ENCODE peak calls at places on chromosomes 13 and 19, in six cellular contexts. O, U, K, Q, F and R are unnamed samples.

GRCh38 chr13:23915308-23915707 is 18.0 kb upstream of the C1QTNF9B start:
- DNase-seq in F (no peak), Q (no peak), U (no peak), O (peak; percentile 8), K (no peak), R (no peak)

GRCh38 chr13:74986609-74987008 is 495.4 kb downstream of the TBC1D4 start:
- DNase-seq in U (no peak), K (no peak), F (no peak), Q (no peak), O (no peak), R (no peak)

GRCh38 chr13:98467263-98467985 is 109.5 kb downstream of the STK24 start:
- DNase-seq in O (no peak), K (no peak), Q (no peak), U (no peak), F (peak; percentile 58), R (no peak)

GRCh38 chr19:49427855-49428546 is 2.8 kb downstream of the GFY start:
- DNase-seq in K (no peak), Q (no peak), O (no peak), U (no peak), F (no peak), R (no peak)

GRCh38 chr13:24685314-24685713 is 5.1 kb downstream of the ATP12A start:
- DNase-seq in F (no peak), K (no peak), U (no peak), Q (no peak), O (no peak), R (no peak)

GRCh38 chr19:16452321-16452720 is 19.4 kb downstream of the EPS15L1 start:
- DNase-seq in K (no peak), Q (no peak), U (no peak), O (no peak), F (no peak), R (no peak)

GRCh38 chr19:7013678-7014077 is 7.6 kb downstream of the MBD3L2B start:
- DNase-seq in K (no peak), O (no peak), Q (no peak), U (no peak), F (no peak), R (no peak)

GRCh38 chr19:2678043-2678671 is 24.3 kb downstream of the GNG7 start:
- DNase-seq in U (no peak), O (no peak), F (no peak), K (peak; percentile 78), Q (peak; percentile 83), R (no peak)

GRCh38 chr13:30255696-30256095 is 51.7 kb downstream of the KATNAL1 start:
- DNase-seq in K (no peak), U (no peak), F (no peak), Q (no peak), O (no peak), R (no peak)

GRCh38 chr13:112637017-112637801 is 49.3 kb upstream of the TUBGCP3 start:
- DNase-seq in K (no peak), O (no peak), Q (peak; percentile 61), U (peak; percentile 37), F (no peak), R (no peak)

GRCh38 chr13:58340895-58341294 is 709.4 kb downstream of the PCDH17 start:
- DNase-seq in U (no peak), Q (no peak), K (no peak), F (no peak), O (peak; percentile 27), R (no peak)

GRCh38 chr19:34136127-34136526 is 36.2 kb upstream of the LSM14A start:
- DNase-seq in U (no peak), O (no peak), Q (no peak), F (no peak), K (no peak), R (no peak)

GRCh38 chr19:3366104-3366760 is at the start of gene NFIC:
- DNase-seq in O (no peak), Q (peak; percentile 87), U (peak; percentile 82), F (peak; percentile 94), K (peak; percentile 64), R (no peak)

GRCh38 chr13:113670541-113670940 is 3.5 kb downstream of the GRK1 start:
- DNase-seq in Q (peak; percentile 42), F (peak; percentile 36), U (peak; percentile 39), K (no peak), O (no peak), R (no peak)

GRCh38 chr13:27988520-27988919 is at the start of gene URAD:
- DNase-seq in F (no peak), Q (no peak), O (peak; percentile 17), U (no peak), K (no peak), R (no peak)

DNA sequence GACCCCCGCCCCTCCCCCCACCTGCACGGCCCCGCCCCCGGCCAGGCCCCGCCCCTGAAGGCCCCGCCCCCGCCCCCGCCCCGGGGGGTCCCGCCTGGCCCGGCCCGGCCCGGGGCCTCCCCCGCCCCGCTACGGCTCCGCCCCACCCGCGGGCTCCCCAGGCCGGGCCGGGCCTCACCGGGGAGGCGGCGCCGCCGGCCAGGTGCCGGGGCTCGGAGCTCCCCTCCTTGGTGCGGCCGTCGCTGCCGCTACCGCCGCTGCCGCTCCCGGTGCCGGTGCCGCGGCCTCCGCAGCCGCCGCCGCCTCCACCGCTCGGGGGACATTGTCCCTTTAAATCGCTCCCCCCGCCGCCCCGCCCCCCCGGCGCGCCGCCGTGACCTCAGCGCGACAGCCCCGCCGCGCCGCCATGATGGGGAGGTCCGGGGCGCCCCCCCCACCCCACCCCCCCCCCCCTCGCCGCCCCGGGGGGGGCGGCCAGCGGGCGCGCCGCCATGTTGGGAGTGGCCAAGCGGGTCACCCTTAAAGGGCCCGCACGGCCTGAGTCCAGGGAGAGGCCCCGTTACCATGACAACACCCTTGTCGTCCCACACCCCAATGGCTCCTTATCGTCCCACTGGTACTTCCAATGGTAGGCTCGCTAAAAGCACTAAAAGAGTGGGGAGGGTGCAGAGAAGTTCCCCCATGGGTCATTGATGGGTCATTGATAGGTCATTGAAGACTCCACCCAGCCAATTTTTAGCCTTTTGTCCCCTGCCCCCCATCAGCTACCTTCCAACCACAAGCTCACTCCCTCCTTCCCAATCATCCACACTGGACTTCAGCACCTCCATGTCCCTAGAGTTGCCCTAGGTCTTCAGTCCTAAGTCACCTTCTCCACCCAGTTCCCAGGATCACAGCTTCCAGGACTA is at the start of gene WIZ:
- DNase-seq in O (peak; percentile 35), U (peak; percentile 86), K (peak; percentile 95), Q (peak; percentile 94), F (peak; percentile 95), R (no peak)
- TF ChIP-seq POLR2AphosphoS5 in O (no peak), U (no peak), K (peak; percentile 64), Q (peak; percentile 71), F (peak; percentile 46), R (no peak)

DNA sequence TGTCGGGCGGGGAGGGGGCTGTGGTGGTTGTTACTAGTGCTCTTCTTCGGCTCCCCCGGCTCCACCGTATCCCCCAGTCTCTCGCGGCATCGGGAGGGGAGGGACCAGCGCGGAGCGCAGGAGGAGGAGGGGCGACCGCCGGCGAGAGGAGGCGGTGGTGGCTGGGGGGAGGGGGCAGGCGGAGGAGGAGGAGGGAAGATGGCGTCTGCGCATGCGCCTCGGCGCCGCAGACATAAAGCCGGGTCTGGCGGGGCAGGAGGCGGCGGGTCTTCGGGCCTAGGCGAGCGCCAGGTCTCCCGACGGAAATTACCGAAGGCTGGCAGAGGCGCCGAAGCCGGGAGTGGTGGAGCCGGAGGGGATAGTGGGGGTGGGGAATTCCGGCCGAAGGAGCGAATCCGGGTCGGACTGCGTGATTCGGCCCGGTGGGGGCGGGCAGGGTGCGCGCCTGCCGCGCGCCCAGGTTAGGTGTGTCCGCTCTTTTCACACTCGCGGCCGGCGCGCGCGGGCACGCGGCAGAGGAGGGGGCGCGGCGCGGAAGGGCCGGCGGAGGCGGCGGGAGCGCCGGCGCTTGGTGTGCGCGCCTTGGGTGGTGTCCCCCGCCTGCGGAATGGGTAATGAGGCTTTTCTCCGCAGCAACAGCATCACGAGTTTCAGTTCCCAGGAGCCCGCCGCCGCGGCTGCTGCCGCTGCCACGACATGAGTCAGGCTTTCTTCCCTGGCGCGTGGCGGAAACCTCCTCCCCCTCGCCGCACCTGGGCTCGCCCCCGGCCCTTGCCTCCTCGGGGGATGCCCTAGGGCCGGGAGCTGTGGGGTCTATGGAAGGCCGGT is 1.3 kb upstream of the TSC22D1 start:
- DNase-seq in U (peak; percentile 95), K (peak; percentile 75), O (peak; percentile 87), Q (peak; percentile 99), F (peak; percentile 98), R (no peak)
- TF ChIP-seq POLR2A in U (peak; percentile 9), K (no peak), O (peak; percentile 39), Q (no peak), F (peak; percentile 40), R (peak; percentile 52)

GRCh38 chr13:110387451-110388140 is 80.5 kb downstream of the COL4A2 start:
- DNase-seq in U (no peak), O (no peak), Q (no peak), K (peak; percentile 43), F (peak; percentile 91), R (no peak)

GRCh38 chr13:110391273-110391672 is 84.2 kb downstream of the COL4A2 start:
- DNase-seq in K (no peak), Q (no peak), U (no peak), O (no peak), F (no peak), R (no peak)

GRCh38 chr13:110392510-110393233 is 85.6 kb downstream of the COL4A2 start:
- DNase-seq in K (no peak), Q (no peak), F (no peak), O (no peak), U (no peak), R (no peak)

GRCh38 chr13:110390572-110390971 is 83.5 kb downstream of the COL4A2 start:
- DNase-seq in U (no peak), O (no peak), Q (no peak), K (no peak), F (no peak), R (no peak)

GRCh38 chr13:110388141-110388943 is 81.3 kb downstream of the COL4A2 start:
- DNase-seq in K (no peak), F (peak; percentile 97), U (no peak), O (no peak), Q (no peak), R (no peak)
- TF ChIP-seq POLR2AphosphoS5 in K (no peak), F (peak; percentile 94), U (no peak), O (no peak), Q (no peak), R (peak; percentile 29)

GRCh38 chr19:35607661-35608060 is 4.9 kb upstream of the HAUS5 start:
- DNase-seq in O (no peak), Q (no peak), K (no peak), F (no peak), U (no peak), R (no peak)

GRCh38 chr19:35612224-35612558 is 344 bp upstream of the HAUS5 start:
- DNase-seq in K (no peak), O (no peak), F (no peak), U (no peak), Q (no peak), R (no peak)

GRCh38 chr19:35608250-35608649 is 4.3 kb upstream of the HAUS5 start:
- DNase-seq in Q (no peak), F (no peak), U (no peak), O (no peak), K (no peak), R (no peak)

GRCh38 chr19:35612559-35613321 is at the start of gene HAUS5:
- DNase-seq in F (peak; percentile 96), O (peak; percentile 83), K (peak; percentile 90), U (peak; percentile 95), Q (peak; percentile 97), R (no peak)

DNA sequence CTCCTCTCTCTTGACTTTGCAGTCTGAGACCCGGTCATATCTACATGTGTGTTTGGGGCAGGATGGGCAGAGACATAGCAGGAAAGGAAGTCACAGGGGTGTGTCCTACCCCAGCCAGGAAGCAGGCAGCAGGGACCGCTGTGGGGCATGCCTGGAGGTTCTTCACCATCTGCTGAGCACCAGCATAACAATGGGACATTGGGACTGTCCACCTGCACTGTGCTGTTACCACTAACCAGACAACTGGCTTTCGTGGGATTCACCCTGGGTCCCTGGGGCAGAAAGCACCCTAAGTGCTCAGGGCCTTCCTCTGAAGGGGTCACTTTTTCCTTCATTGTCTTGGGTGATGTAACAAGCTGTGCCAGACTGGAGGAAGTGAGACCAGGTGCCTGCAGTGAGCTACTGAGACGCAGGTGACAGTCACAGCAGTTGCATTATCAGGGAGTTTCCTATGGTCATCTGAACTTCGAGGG is 2.6 kb upstream of the HAUS5 start:
- DNase-seq in F (no peak), O (no peak), Q (peak; percentile 82), U (no peak), K (no peak), R (no peak)
- TF ChIP-seq POLR2A in F (no peak), O (no peak), Q (no peak), U (no peak), K (peak; percentile 55), R (no peak)